ENCODE peak calls at places on chromosomes 11 and 22, in five cellular contexts. Y, H, J, F and V are unnamed samples.

GRCh38 chr11:19714093-19714386 is 1.4 kb downstream of the NAV2 start:
- DNase-seq in F (no peak), Y (peak), J (no peak), H (no peak), V (no peak)

GRCh38 chr11:70176940-70177689 is 26.0 kb upstream of the FADD start:
- DNase-seq in Y (peak), F (no peak), H (no peak), J (peak), V (peak)

GRCh38 chr11:118084247-118084646 is 2.5 kb downstream of the SMIM35 start:
- DNase-seq in Y (peak), F (peak), H (no peak), J (no peak), V (no peak)

GRCh38 chr22:42820075-42820763 is 36.9 kb downstream of the ARFGAP3 start:
- DNase-seq in F (peak), H (peak), Y (peak), J (peak), V (peak)

GRCh38 chr11:12673924-12674570 is at the start of gene TEAD1:
- DNase-seq in F (peak), H (peak), J (peak), Y (peak), V (no peak)

GRCh38 chr11:131744847-131745246 is 374.4 kb downstream of the NTM start:
- DNase-seq in Y (peak), F (peak), J (no peak), H (peak), V (no peak)

GRCh38 chr22:31093956-31094622 is 13.0 kb downstream of the SMTN start:
- DNase-seq in J (no peak), Y (no peak), H (no peak), F (no peak), V (no peak)

GRCh38 chr11:123505546-123506299 is 75.7 kb downstream of the GRAMD1B start:
- DNase-seq in F (no peak), J (no peak), Y (no peak), H (no peak), V (no peak)

GRCh38 chr11:12690663-12691062 is 16.4 kb downstream of the TEAD1 start:
- DNase-seq in F (no peak), H (no peak), Y (no peak), J (no peak), V (no peak)

GRCh38 chr22:49964493-49965290 is 4.1 kb downstream of the PIM3 start:
- DNase-seq in H (no peak), F (no peak), Y (no peak), J (no peak), V (no peak)

GRCh38 chr11:13140028-13140870 is 131.1 kb downstream of the RASSF10 start:
- DNase-seq in J (no peak), Y (peak), F (peak), H (peak), V (no peak)

GRCh38 chr11:101920992-101921391 is 4.7 kb upstream of the ANGPTL5 start:
- DNase-seq in F (no peak), Y (peak), J (no peak), H (no peak), V (no peak)

GRCh38 chr11:80365980-80366379 is 925.1 kb upstream of the TENM4 start:
- DNase-seq in J (no peak), Y (no peak), H (no peak), F (no peak), V (no peak)

GRCh38 chr22:32079110-32080089 is 36.3 kb downstream of the SLC5A1 start:
- DNase-seq in F (peak), H (peak), J (peak), Y (peak), V (no peak)

GRCh38 chr11:9923280-9923679 is 259.4 kb downstream of the SWAP70 start:
- DNase-seq in Y (no peak), F (no peak), H (no peak), J (no peak), V (no peak)

GRCh38 chr11:36376888-36377758 is 81.0 kb downstream of the PRR5L start:
- DNase-seq in F (peak), J (peak), Y (no peak), H (peak), V (no peak)

GRCh38 chr22:42316988-42317387 is 46.5 kb upstream of the TCF20 start:
- DNase-seq in J (peak), H (peak), Y (no peak), F (peak), V (peak)

GRCh38 chr11:26704249-26704648 is 17.6 kb downstream of the SLC5A12 start:
- DNase-seq in F (peak), Y (no peak), H (peak), J (peak), V (no peak)

GRCh38 chr22:45469573-45470383 is 32.9 kb upstream of the FBLN1 start:
- DNase-seq in Y (peak), H (no peak), F (peak), J (peak), V (no peak)

GRCh38 chr22:39900306-39901227 is at the start of gene GRAP2:
- DNase-seq in F (no peak), J (no peak), Y (no peak), H (no peak), V (no peak)

GRCh38 chr11:1912314-1912878 is 7.1 kb upstream of the TNNT3 start:
- DNase-seq in Y (no peak), J (no peak), H (no peak), F (no peak), V (no peak)

GRCh38 chr11:18253778-18254338 is 5.4 kb upstream of the SAA2 start:
- DNase-seq in H (no peak), Y (no peak), J (no peak), F (no peak), V (no peak)

GRCh38 chr11:117095301-117096139 is 2.7 kb downstream of the SIK3 start:
- DNase-seq in J (no peak), Y (peak), F (no peak), H (peak), V (no peak)

GRCh38 chr11:74672956-74673895 is 58.0 kb downstream of the CHRDL2 start:
- DNase-seq in J (peak), F (peak), H (peak), Y (peak), V (no peak)

GRCh38 chr11:68579455-68579854 is 104.9 kb upstream of the GAL start:
- DNase-seq in H (peak), Y (peak), F (no peak), J (no peak), V (no peak)

GRCh38 chr22:42684462-42685195 is 35.4 kb upstream of the CYB5R3 start:
- DNase-seq in H (peak), F (no peak), J (no peak), Y (no peak), V (no peak)

GRCh38 chr11:82003671-82004148 is 730.0 kb downstream of the FAM181B start:
- DNase-seq in J (no peak), Y (no peak), F (peak), H (peak), V (no peak)

GRCh38 chr11:109864161-109864661 is 229.0 kb upstream of the ZC3H12C start:
- DNase-seq in Y (peak), H (peak), F (no peak), J (no peak), V (no peak)

GRCh38 chr11:2153581-2154194 is 7.3 kb downstream of the INS start:
- DNase-seq in H (no peak), Y (no peak), F (no peak), J (no peak), V (no peak)

GRCh38 chr22:35354068-35354467 is 26.8 kb upstream of the HMOX1 start:
- DNase-seq in F (no peak), J (no peak), H (no peak), Y (no peak), V (no peak)

GRCh38 chr11:20109731-20110445 is 50.4 kb downstream of the DBX1 start:
- DNase-seq in F (no peak), H (peak), J (no peak), Y (no peak), V (no peak)

GRCh38 chr11:9231848-9232177 is 33.3 kb downstream of the DENND5A start:
- DNase-seq in F (no peak), J (no peak), H (peak), Y (no peak), V (peak)

GRCh38 chr11:46916669-46917108 is 1.7 kb downstream of the LRP4 start:
- DNase-seq in J (peak), H (peak), Y (no peak), F (peak), V (no peak)

GRCh38 chr11:12242071-12242672 is 131.8 kb downstream of the MICAL2 start:
- DNase-seq in Y (no peak), J (no peak), H (no peak), F (no peak), V (no peak)

GRCh38 chr11:2582958-2583604 is 116.7 kb downstream of the KCNQ1OT1 start:
- DNase-seq in H (no peak), J (no peak), Y (no peak), F (no peak), V (no peak)

GRCh38 chr11:65370659-65371049 is 11.8 kb downstream of the SLC25A45 start:
- DNase-seq in Y (no peak), J (no peak), F (no peak), H (no peak), V (no peak)
- H3K4me2 ChIP-seq in Y (peak), J (peak), F (no peak), H (peak), V (no peak)

DNA sequence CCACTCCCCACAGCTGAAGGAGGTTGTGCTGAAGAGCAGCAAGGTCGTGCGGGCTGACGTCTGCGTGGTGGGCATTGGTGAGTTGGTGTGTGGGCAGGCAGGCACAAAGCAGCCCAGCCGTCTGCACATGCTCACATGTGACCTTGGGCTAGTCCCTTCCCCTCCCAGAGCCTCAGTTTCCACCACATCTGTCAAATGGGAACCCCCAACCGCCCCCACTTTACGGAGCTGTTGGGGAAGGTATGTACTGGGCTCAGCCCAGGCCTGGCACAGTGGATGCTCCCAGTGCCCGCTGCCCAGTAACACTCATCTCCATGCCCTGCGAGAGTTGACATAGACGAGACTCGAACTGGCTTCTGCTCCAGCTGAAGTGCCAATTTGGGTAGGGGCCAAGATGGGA is 5.1 kb upstream of the LZTR1 start:
- DNase-seq in H (no peak), J (no peak), Y (no peak), F (no peak), V (no peak)
- H3K4me2 ChIP-seq in H (no peak), J (no peak), Y (no peak), F (no peak), V (no peak)

DNA sequence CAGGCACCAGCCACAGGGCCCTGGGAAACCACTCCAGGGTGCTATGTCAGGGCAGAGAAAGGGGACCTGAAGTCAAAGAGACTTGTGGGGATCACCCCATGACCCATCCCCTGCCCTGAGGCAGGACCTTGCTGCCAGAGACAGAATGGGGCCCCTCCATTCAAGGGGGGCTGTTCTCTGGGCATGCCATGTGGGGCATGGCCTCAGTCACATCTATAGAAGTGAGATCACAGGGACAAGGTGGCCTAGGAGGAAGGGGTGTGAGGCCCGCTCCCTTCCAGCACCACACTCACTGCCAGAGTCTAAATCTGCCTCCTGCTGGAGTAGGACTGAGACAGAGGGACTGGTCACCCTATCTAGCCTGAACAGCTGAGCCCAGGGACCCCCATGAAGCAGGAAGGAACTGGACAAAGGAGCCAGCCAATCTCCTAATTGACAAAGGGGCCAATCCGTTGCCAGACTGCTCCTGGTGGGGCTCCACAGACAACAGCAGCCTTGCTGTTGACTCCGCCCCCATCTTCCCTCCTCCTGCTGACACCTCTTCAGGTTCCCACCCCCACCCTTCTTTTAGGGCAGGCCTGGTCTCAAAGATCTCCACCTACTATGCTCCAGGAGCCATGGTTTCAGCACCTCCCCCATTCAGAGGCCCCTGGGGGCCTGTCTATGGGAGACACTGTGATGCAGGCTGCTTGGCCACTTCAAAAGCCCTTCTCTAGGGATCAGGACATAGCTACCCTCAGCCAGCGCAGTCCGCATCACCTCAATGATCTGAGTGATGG is 26.0 kb downstream of the NEAT1 start:
- DNase-seq in J (no peak), Y (peak), H (no peak), F (peak), V (peak)
- H3K4me2 ChIP-seq in J (no peak), Y (no peak), H (no peak), F (no peak), V (no peak)

GRCh38 chr11:66857234-66857926 is 516 bp downstream of the LRFN4 start:
- DNase-seq in F (peak), Y (no peak), J (no peak), H (no peak), V (no peak)
- H3K4me2 ChIP-seq in F (peak), Y (peak), J (peak), H (peak), V (peak)

DNA sequence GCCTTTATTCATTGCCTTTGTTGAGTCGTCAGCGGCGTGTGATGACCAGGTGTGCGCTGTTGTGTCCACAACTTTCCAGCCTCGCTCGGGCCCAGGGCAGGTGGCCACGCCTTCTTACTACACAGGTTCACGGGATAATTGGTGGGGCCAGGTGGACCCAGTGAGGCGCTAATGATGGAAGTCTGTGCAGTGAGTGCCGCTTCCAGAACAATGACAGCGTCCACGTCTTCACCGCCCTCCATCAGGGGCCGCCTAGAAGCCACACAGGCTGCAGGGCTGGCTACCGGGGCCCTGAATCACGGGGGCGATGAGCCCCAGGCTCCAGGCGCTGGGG is 1197.3 kb downstream of the BRD1 start:
- DNase-seq in Y (no peak), H (no peak), J (no peak), F (no peak), V (no peak)
- H3K4me2 ChIP-seq in Y (no peak), H (no peak), J (no peak), F (no peak), V (no peak)

GRCh38 chr22:48340727-48341709 is 1486.7 kb downstream of the BRD1 start:
- DNase-seq in Y (no peak), H (no peak), J (no peak), F (no peak), V (no peak)

GRCh38 chr22:48342016-48342415 is 1485.7 kb downstream of the BRD1 start:
- DNase-seq in Y (no peak), H (no peak), F (no peak), J (no peak), V (no peak)

GRCh38 chr22:48340191-48340590 is 1487.5 kb downstream of the BRD1 start:
- DNase-seq in J (no peak), Y (no peak), F (no peak), H (no peak), V (no peak)

GRCh38 chr22:48343461-48343860 is 1484.2 kb downstream of the BRD1 start:
- DNase-seq in F (no peak), H (no peak), J (no peak), Y (no peak), V (no peak)

DNA sequence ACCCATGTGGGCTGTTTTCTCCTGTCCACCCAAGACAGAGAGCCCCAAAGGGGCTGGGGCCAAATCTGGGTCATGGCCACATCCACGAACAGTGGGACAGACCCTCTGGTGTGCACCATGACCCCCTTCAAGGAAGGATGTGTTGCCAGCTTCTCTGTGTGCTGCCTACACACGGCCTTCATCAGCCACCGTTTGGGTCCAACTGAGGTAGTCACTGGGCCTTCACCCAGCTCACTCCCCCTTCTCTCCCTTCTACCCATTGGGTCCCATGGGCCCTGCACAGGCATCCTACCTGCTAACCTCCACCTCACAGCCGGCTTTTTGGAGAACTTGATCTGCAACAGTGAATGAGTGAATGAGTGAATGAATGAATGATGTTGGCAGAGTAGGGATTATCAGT is 1484.9 kb downstream of the BRD1 start:
- DNase-seq in F (no peak), Y (no peak), J (no peak), H (no peak), V (no peak)
- H3K4me2 ChIP-seq in F (no peak), Y (no peak), J (no peak), H (no peak), V (no peak)